ENCODE peak calls at places on chromosomes 16 and 17, in eight cellular contexts. One of them, this sample, is unnamed. For H3K4me1, the result is how much of the 10 kb centered on the place peaks cover.

GRCh38 chr16:15059324-15059723 is 3.5 kb upstream of the NTAN1 start:
- DNase-seq in CD4-positive, CD25-positive, alpha-beta regulatory T cell: no peak
- DNase-seq in tibial nerve: no peak
- DNase-seq in thyroid gland: no peak
- DNase-seq in PC-3: no peak
- DNase-seq in IMR-90: no peak
- DNase-seq in tibial artery: no peak
- DNase-seq in small intestine: no peak
- DNase-seq in this sample: no peak

GRCh38 chr16:89363621-89364393 is 126.6 kb downstream of the ANKRD11 start:
- DNase-seq in tibial artery: no peak
- DNase-seq in thyroid gland: peak
- DNase-seq in CD4-positive, CD25-positive, alpha-beta regulatory T cell: no peak
- DNase-seq in tibial nerve: no peak
- DNase-seq in PC-3: peak
- DNase-seq in small intestine: peak
- DNase-seq in IMR-90: peak
- DNase-seq in this sample: no peak

GRCh38 chr17:31155208-31155810 is 60.5 kb downstream of the NF1 start:
- DNase-seq in IMR-90: peak
- DNase-seq in CD4-positive, CD25-positive, alpha-beta regulatory T cell: no peak
- DNase-seq in tibial nerve: no peak
- DNase-seq in small intestine: no peak
- DNase-seq in PC-3: no peak
- DNase-seq in tibial artery: no peak
- DNase-seq in thyroid gland: no peak
- DNase-seq in this sample: no peak

GRCh38 chr17:38735161-38735997 is 5.2 kb downstream of the CISD3 start:
- DNase-seq in IMR-90: no peak
- DNase-seq in CD4-positive, CD25-positive, alpha-beta regulatory T cell: peak
- DNase-seq in tibial nerve: peak
- DNase-seq in tibial artery: no peak
- DNase-seq in small intestine: no peak
- DNase-seq in PC-3: peak
- DNase-seq in thyroid gland: peak
- DNase-seq in this sample: no peak

GRCh38 chr17:64051153-64051552 is 30.7 kb upstream of the ICAM2 start:
- DNase-seq in IMR-90: no peak
- DNase-seq in small intestine: peak
- DNase-seq in PC-3: no peak
- DNase-seq in CD4-positive, CD25-positive, alpha-beta regulatory T cell: peak
- DNase-seq in tibial artery: no peak
- DNase-seq in thyroid gland: no peak
- DNase-seq in tibial nerve: no peak
- DNase-seq in this sample: no peak

GRCh38 chr17:76446449-76447231 is 6.3 kb downstream of the UBE2O start:
- DNase-seq in thyroid gland: peak
- DNase-seq in tibial nerve: peak
- DNase-seq in small intestine: peak
- DNase-seq in PC-3: peak
- DNase-seq in IMR-90: peak
- DNase-seq in tibial artery: no peak
- DNase-seq in CD4-positive, CD25-positive, alpha-beta regulatory T cell: no peak
- DNase-seq in this sample: no peak

GRCh38 chr17:78935419-78936323 is 10.5 kb upstream of the TIMP2 start:
- DNase-seq in thyroid gland: no peak
- DNase-seq in CD4-positive, CD25-positive, alpha-beta regulatory T cell: no peak
- DNase-seq in small intestine: no peak
- DNase-seq in IMR-90: peak
- DNase-seq in tibial artery: peak
- DNase-seq in PC-3: peak
- DNase-seq in tibial nerve: peak
- DNase-seq in this sample: peak

GRCh38 chr16:17439580-17439979 is 31.2 kb downstream of the XYLT1 start:
- DNase-seq in tibial artery: no peak
- DNase-seq in small intestine: peak
- DNase-seq in PC-3: no peak
- DNase-seq in tibial nerve: no peak
- DNase-seq in thyroid gland: no peak
- DNase-seq in IMR-90: no peak
- DNase-seq in CD4-positive, CD25-positive, alpha-beta regulatory T cell: peak
- DNase-seq in this sample: no peak

GRCh38 chr17:17742688-17743390 is 61.6 kb downstream of the RAI1 start:
- DNase-seq in small intestine: no peak
- DNase-seq in tibial artery: no peak
- DNase-seq in thyroid gland: no peak
- DNase-seq in CD4-positive, CD25-positive, alpha-beta regulatory T cell: no peak
- DNase-seq in IMR-90: no peak
- DNase-seq in PC-3: no peak
- DNase-seq in tibial nerve: no peak
- DNase-seq in this sample: no peak

GRCh38 chr16:30113711-30114333 is 485 bp upstream of the GDPD3 start:
- DNase-seq in tibial artery: no peak
- DNase-seq in CD4-positive, CD25-positive, alpha-beta regulatory T cell: no peak
- DNase-seq in tibial nerve: no peak
- DNase-seq in IMR-90: peak
- DNase-seq in small intestine: no peak
- DNase-seq in PC-3: no peak
- DNase-seq in thyroid gland: no peak
- DNase-seq in this sample: no peak

GRCh38 chr16:2460391-2460713 is 443 bp downstream of the TEDC2 start:
- DNase-seq in tibial artery: no peak
- DNase-seq in thyroid gland: no peak
- DNase-seq in PC-3: no peak
- DNase-seq in IMR-90: no peak
- DNase-seq in small intestine: no peak
- DNase-seq in CD4-positive, CD25-positive, alpha-beta regulatory T cell: no peak
- DNase-seq in tibial nerve: no peak
- DNase-seq in this sample: no peak

GRCh38 chr16:85296859-85297698 is 184.8 kb upstream of the CIBAR2 start:
- DNase-seq in tibial artery: no peak
- DNase-seq in small intestine: peak
- DNase-seq in CD4-positive, CD25-positive, alpha-beta regulatory T cell: peak
- DNase-seq in PC-3: peak
- DNase-seq in IMR-90: no peak
- DNase-seq in tibial nerve: no peak
- DNase-seq in thyroid gland: peak
- DNase-seq in this sample: no peak

GRCh38 chr17:42751628-42752027 is 6.8 kb upstream of the EZH1 start:
- DNase-seq in tibial artery: no peak
- DNase-seq in IMR-90: peak
- DNase-seq in small intestine: no peak
- DNase-seq in CD4-positive, CD25-positive, alpha-beta regulatory T cell: no peak
- DNase-seq in PC-3: no peak
- DNase-seq in thyroid gland: no peak
- DNase-seq in tibial nerve: no peak
- DNase-seq in this sample: no peak

GRCh38 chr16:46894011-46894672 is 10.0 kb downstream of the GPT2 start:
- DNase-seq in tibial artery: no peak
- DNase-seq in small intestine: no peak
- DNase-seq in IMR-90: peak
- DNase-seq in thyroid gland: peak
- DNase-seq in tibial nerve: no peak
- DNase-seq in CD4-positive, CD25-positive, alpha-beta regulatory T cell: no peak
- DNase-seq in PC-3: no peak
- DNase-seq in this sample: no peak

GRCh38 chr17:67366193-67367157 is at the start of gene PSMD12:
- DNase-seq in IMR-90: peak
- DNase-seq in tibial nerve: peak
- DNase-seq in PC-3: peak
- DNase-seq in small intestine: peak
- DNase-seq in CD4-positive, CD25-positive, alpha-beta regulatory T cell: peak
- DNase-seq in thyroid gland: peak
- DNase-seq in tibial artery: peak
- DNase-seq in this sample: peak

DNA sequence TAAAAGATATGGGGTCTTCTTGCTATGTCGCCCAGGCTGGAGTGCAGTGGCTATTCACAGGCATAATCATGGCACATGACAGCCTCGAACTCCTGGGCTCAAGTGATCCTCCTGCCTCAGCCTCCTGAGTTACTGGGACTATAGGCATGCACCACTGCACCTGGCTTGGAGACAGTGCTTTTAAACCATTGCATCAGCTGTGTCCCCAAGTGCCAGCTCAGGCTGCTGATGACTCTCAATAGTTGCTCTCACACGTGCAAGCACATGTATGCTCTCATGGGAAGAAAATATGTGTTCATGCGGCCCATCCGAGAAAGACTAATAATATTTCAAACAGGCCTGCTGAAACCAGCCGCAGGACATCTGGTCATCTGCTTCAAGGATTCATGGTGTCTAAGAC is 8.8 kb downstream of the CCL16 start:
- DNase-seq in IMR-90: no peak
- DNase-seq in thyroid gland: no peak
- DNase-seq in tibial artery: no peak
- DNase-seq in small intestine: no peak
- DNase-seq in PC-3: no peak
- DNase-seq in tibial nerve: no peak
- DNase-seq in CD4-positive, CD25-positive, alpha-beta regulatory T cell: no peak
- DNase-seq in this sample: no peak
- H3K4me1 ChIP-seq in IMR-90: under half
- H3K4me1 ChIP-seq in thyroid gland: under half
- H3K4me1 ChIP-seq in tibial artery: under half
- H3K4me1 ChIP-seq in small intestine: under half
- H3K4me1 ChIP-seq in PC-3: under half
- H3K4me1 ChIP-seq in tibial nerve: under half
- H3K4me1 ChIP-seq in CD4-positive, CD25-positive, alpha-beta regulatory T cell: under half
- H3K4me1 ChIP-seq in this sample: under half

DNA sequence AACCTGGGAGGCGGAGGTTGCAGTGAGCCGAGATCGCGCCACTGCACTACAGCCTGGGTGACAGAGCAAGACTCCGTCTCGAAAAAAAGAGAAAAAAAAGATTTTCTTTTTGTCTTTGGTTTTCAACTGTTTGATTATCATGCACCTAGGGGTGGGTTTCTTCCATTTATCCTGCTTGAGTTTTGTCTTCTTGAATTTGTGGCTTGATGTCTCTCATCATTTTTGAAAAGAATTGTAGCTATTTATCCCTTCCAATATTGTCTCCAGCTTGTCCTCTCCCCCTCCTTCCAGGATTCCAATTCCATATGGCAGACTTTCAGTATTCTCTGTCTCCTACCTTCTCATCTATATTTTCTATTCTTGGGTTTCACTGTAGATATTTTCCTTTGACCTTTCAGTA is 7.8 kb downstream of the B9D1 start:
- DNase-seq in PC-3: no peak
- DNase-seq in CD4-positive, CD25-positive, alpha-beta regulatory T cell: no peak
- DNase-seq in tibial artery: no peak
- DNase-seq in thyroid gland: no peak
- DNase-seq in small intestine: no peak
- DNase-seq in IMR-90: no peak
- DNase-seq in tibial nerve: no peak
- DNase-seq in this sample: no peak
- H3K4me1 ChIP-seq in PC-3: under half
- H3K4me1 ChIP-seq in CD4-positive, CD25-positive, alpha-beta regulatory T cell: under half
- H3K4me1 ChIP-seq in tibial artery: under half
- H3K4me1 ChIP-seq in thyroid gland: under half
- H3K4me1 ChIP-seq in small intestine: under half
- H3K4me1 ChIP-seq in IMR-90: under half
- H3K4me1 ChIP-seq in tibial nerve: under half
- H3K4me1 ChIP-seq in this sample: under half

DNA sequence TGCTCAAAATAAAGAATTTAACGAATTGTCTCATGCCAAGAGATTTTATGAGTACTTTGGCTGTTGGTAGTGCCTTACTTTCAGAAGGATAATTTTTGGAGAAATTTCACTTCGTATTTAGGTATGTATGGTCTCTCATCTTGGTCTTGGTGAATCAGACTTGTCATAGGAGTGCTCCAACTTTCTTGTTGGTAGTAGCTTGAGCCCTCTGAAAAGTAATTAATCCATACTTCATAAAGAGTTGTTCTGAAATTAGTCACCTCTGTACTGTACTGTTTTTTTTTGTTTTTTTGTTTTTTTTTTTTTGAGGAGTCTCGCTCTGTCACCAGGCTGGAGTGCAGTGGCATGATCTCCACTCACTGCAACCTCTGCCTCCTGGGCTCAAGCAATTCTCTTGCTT is 11.6 kb downstream of the ZNRF1 start:
- DNase-seq in tibial artery: no peak
- DNase-seq in CD4-positive, CD25-positive, alpha-beta regulatory T cell: no peak
- DNase-seq in thyroid gland: no peak
- DNase-seq in tibial nerve: no peak
- DNase-seq in IMR-90: no peak
- DNase-seq in small intestine: no peak
- DNase-seq in PC-3: no peak
- DNase-seq in this sample: no peak
- H3K4me1 ChIP-seq in tibial artery: under half
- H3K4me1 ChIP-seq in CD4-positive, CD25-positive, alpha-beta regulatory T cell: under half
- H3K4me1 ChIP-seq in thyroid gland: half or more
- H3K4me1 ChIP-seq in tibial nerve: under half
- H3K4me1 ChIP-seq in IMR-90: under half
- H3K4me1 ChIP-seq in small intestine: under half
- H3K4me1 ChIP-seq in PC-3: under half
- H3K4me1 ChIP-seq in this sample: under half

DNA sequence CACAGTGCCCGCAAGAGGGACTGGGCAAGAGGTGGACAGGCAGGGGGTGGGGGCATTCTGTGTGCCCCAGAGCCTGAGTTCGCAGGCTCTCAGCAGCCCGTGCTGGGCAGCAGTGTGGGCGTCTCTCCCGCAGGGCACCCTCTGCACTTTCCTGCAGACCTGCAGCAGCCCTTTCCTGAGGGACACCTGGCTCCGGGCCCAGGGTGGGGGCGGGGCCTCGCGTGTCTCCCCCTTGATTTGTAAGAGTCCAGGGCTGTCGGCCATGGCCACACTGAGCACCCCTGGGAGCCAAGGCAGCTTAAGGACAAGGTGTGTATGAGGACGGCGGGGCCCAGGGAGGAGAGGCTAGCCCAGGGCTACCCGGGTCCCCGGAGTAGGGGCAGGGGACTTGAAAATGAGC is 33.4 kb upstream of the SLC38A10 start:
- DNase-seq in small intestine: no peak
- DNase-seq in IMR-90: no peak
- DNase-seq in thyroid gland: peak
- DNase-seq in PC-3: peak
- DNase-seq in tibial artery: no peak
- DNase-seq in tibial nerve: no peak
- DNase-seq in CD4-positive, CD25-positive, alpha-beta regulatory T cell: no peak
- DNase-seq in this sample: no peak
- H3K4me1 ChIP-seq in small intestine: under half
- H3K4me1 ChIP-seq in IMR-90: under half
- H3K4me1 ChIP-seq in thyroid gland: under half
- H3K4me1 ChIP-seq in PC-3: under half
- H3K4me1 ChIP-seq in tibial artery: under half
- H3K4me1 ChIP-seq in tibial nerve: half or more
- H3K4me1 ChIP-seq in CD4-positive, CD25-positive, alpha-beta regulatory T cell: under half
- H3K4me1 ChIP-seq in this sample: under half

This sample was measured in right atrium auricular region.